ENCODE peak calls at places on chromosomes 11 and 22, in seven cellular contexts. One of them, this sample, is unnamed.

GRCh38 chr22:38462960-38463784 is 4.7 kb upstream of the KDELR3 start:
- DNase-seq in nucleus accumbens: no peak
- DNase-seq in T-cell: no peak
- DNase-seq in aorta: peak; percentile 72
- DNase-seq in stimulated activated CD4-positive, alpha-beta T cell treated with anti-CD3 and anti-CD28 coated beads, Interleukin-15, amount 100 ng/mL, for 1 hour: no peak
- DNase-seq in RPMI7951: no peak
- DNase-seq in RKO: no peak
- DNase-seq in this sample: no peak

GRCh38 chr11:107592813-107593212 is 1.9 kb downstream of the ELMOD1 start:
- DNase-seq in nucleus accumbens: no peak
- DNase-seq in T-cell: no peak
- DNase-seq in aorta: no peak
- DNase-seq in stimulated activated CD4-positive, alpha-beta T cell treated with anti-CD3 and anti-CD28 coated beads, Interleukin-15, amount 100 ng/mL, for 1 hour: no peak
- DNase-seq in RPMI7951: no peak
- DNase-seq in RKO: no peak
- DNase-seq in this sample: no peak

GRCh38 chr22:39276461-39277134 is 31.8 kb upstream of the PDGFB start:
- DNase-seq in nucleus accumbens: no peak
- DNase-seq in T-cell: no peak
- DNase-seq in aorta: no peak
- DNase-seq in stimulated activated CD4-positive, alpha-beta T cell treated with anti-CD3 and anti-CD28 coated beads, Interleukin-15, amount 100 ng/mL, for 1 hour: no peak
- DNase-seq in RPMI7951: peak; percentile 39
- DNase-seq in RKO: no peak
- DNase-seq in this sample: no peak

GRCh38 chr11:112042161-112042960 is 17.2 kb downstream of the DLAT start:
- DNase-seq in nucleus accumbens: no peak
- DNase-seq in T-cell: no peak
- DNase-seq in aorta: no peak
- DNase-seq in stimulated activated CD4-positive, alpha-beta T cell treated with anti-CD3 and anti-CD28 coated beads, Interleukin-15, amount 100 ng/mL, for 1 hour: no peak
- DNase-seq in RPMI7951: peak; percentile 79
- DNase-seq in RKO: no peak
- DNase-seq in this sample: no peak

GRCh38 chr11:8075119-8075726 is 5.8 kb upstream of the TUB start:
- DNase-seq in nucleus accumbens: no peak
- DNase-seq in T-cell: no peak
- DNase-seq in aorta: no peak
- DNase-seq in stimulated activated CD4-positive, alpha-beta T cell treated with anti-CD3 and anti-CD28 coated beads, Interleukin-15, amount 100 ng/mL, for 1 hour: no peak
- DNase-seq in RPMI7951: no peak
- DNase-seq in RKO: no peak
- DNase-seq in this sample: no peak

GRCh38 chr11:29184939-29185890 is 831.6 kb downstream of the KCNA4 start:
- DNase-seq in nucleus accumbens: no peak
- DNase-seq in T-cell: no peak
- DNase-seq in aorta: no peak
- DNase-seq in stimulated activated CD4-positive, alpha-beta T cell treated with anti-CD3 and anti-CD28 coated beads, Interleukin-15, amount 100 ng/mL, for 1 hour: no peak
- DNase-seq in RPMI7951: peak; percentile 86
- DNase-seq in RKO: peak; percentile 1
- DNase-seq in this sample: no peak

GRCh38 chr11:12376259-12376971 is 956 bp upstream of the PARVA start:
- DNase-seq in nucleus accumbens: no peak
- DNase-seq in T-cell: no peak
- DNase-seq in aorta: no peak
- DNase-seq in stimulated activated CD4-positive, alpha-beta T cell treated with anti-CD3 and anti-CD28 coated beads, Interleukin-15, amount 100 ng/mL, for 1 hour: no peak
- DNase-seq in RPMI7951: peak; percentile 85
- DNase-seq in RKO: no peak
- DNase-seq in this sample: no peak

GRCh38 chr11:44389963-44390605 is 80.1 kb upstream of the ALX4 start:
- DNase-seq in nucleus accumbens: no peak
- DNase-seq in T-cell: no peak
- DNase-seq in aorta: no peak
- DNase-seq in stimulated activated CD4-positive, alpha-beta T cell treated with anti-CD3 and anti-CD28 coated beads, Interleukin-15, amount 100 ng/mL, for 1 hour: no peak
- DNase-seq in RPMI7951: no peak
- DNase-seq in RKO: no peak
- DNase-seq in this sample: no peak

GRCh38 chr11:6725386-6725896 is 42.3 kb upstream of the MRPL17 start:
- DNase-seq in nucleus accumbens: no peak
- DNase-seq in T-cell: no peak
- DNase-seq in aorta: no peak
- DNase-seq in stimulated activated CD4-positive, alpha-beta T cell treated with anti-CD3 and anti-CD28 coated beads, Interleukin-15, amount 100 ng/mL, for 1 hour: no peak
- DNase-seq in RPMI7951: no peak
- DNase-seq in RKO: no peak
- DNase-seq in this sample: no peak

GRCh38 chr11:66195867-66196266 is 72.6 kb upstream of the RAB1B start:
- DNase-seq in nucleus accumbens: no peak
- DNase-seq in T-cell: no peak
- DNase-seq in aorta: no peak
- DNase-seq in stimulated activated CD4-positive, alpha-beta T cell treated with anti-CD3 and anti-CD28 coated beads, Interleukin-15, amount 100 ng/mL, for 1 hour: no peak
- DNase-seq in RPMI7951: no peak
- DNase-seq in RKO: no peak
- DNase-seq in this sample: no peak

GRCh38 chr11:83006877-83007330 is 64.8 kb downstream of the RAB30 start:
- DNase-seq in nucleus accumbens: no peak
- DNase-seq in T-cell: no peak
- DNase-seq in aorta: no peak
- DNase-seq in stimulated activated CD4-positive, alpha-beta T cell treated with anti-CD3 and anti-CD28 coated beads, Interleukin-15, amount 100 ng/mL, for 1 hour: no peak
- DNase-seq in RPMI7951: peak; percentile 49
- DNase-seq in RKO: no peak
- DNase-seq in this sample: no peak

GRCh38 chr22:41405588-41405987 is 23.8 kb downstream of the TEF start:
- DNase-seq in nucleus accumbens: no peak
- DNase-seq in T-cell: no peak
- DNase-seq in aorta: no peak
- DNase-seq in stimulated activated CD4-positive, alpha-beta T cell treated with anti-CD3 and anti-CD28 coated beads, Interleukin-15, amount 100 ng/mL, for 1 hour: no peak
- DNase-seq in RPMI7951: no peak
- DNase-seq in RKO: no peak
- DNase-seq in this sample: no peak

GRCh38 chr22:26394787-26395186 is 34.3 kb upstream of the ASPHD2 start:
- DNase-seq in nucleus accumbens: no peak
- DNase-seq in T-cell: no peak
- DNase-seq in aorta: no peak
- DNase-seq in stimulated activated CD4-positive, alpha-beta T cell treated with anti-CD3 and anti-CD28 coated beads, Interleukin-15, amount 100 ng/mL, for 1 hour: no peak
- DNase-seq in RPMI7951: no peak
- DNase-seq in RKO: no peak
- DNase-seq in this sample: no peak